ENCODE peak calls at places on chromosomes 4 and X, in nine cellular contexts. One of them, this sample, is unnamed.

GRCh38 chr4:145719752-145720624 is 40.0 kb downstream of the C4orf51 start:
- DNase-seq in Kasumi-1: no peak
- DNase-seq in AG09319: no peak
- DNase-seq in activated CD4-positive, alpha-beta T cell treated with anti-CD3 and anti-CD28 coated beads for 48 hours: peak
- DNase-seq in iPS DF 19.7: no peak
- DNase-seq in ELR: no peak
- DNase-seq in mesenteric fat pad: no peak
- DNase-seq in NAMALWA: no peak
- DNase-seq in stimulated activated naive CD8-positive, alpha-beta T cell treated with anti-CD3 and anti-CD28 coated beads, Interleukin-15, Interleukin-2, amounts not matched to agents 100 U/mL and 50 U/mL, for 24 hours: peak
- DNase-seq in this sample: no peak

GRCh38 chrX:65635371-65635770 is 32.1 kb upstream of the MSN start:
- DNase-seq in Kasumi-1: no peak
- DNase-seq in AG09319: no peak
- DNase-seq in activated CD4-positive, alpha-beta T cell treated with anti-CD3 and anti-CD28 coated beads for 48 hours: no peak
- DNase-seq in iPS DF 19.7: no peak
- DNase-seq in ELR: no peak
- DNase-seq in mesenteric fat pad: no peak
- DNase-seq in NAMALWA: no peak
- DNase-seq in stimulated activated naive CD8-positive, alpha-beta T cell treated with anti-CD3 and anti-CD28 coated beads, Interleukin-15, Interleukin-2, amounts not matched to agents 100 U/mL and 50 U/mL, for 24 hours: no peak
- DNase-seq in this sample: no peak

GRCh38 chr4:102438873-102439614 is 62.1 kb upstream of the NFKB1 start:
- DNase-seq in Kasumi-1: no peak
- DNase-seq in AG09319: peak
- DNase-seq in activated CD4-positive, alpha-beta T cell treated with anti-CD3 and anti-CD28 coated beads for 48 hours: no peak
- DNase-seq in iPS DF 19.7: no peak
- DNase-seq in ELR: peak
- DNase-seq in mesenteric fat pad: no peak
- DNase-seq in NAMALWA: no peak
- DNase-seq in stimulated activated naive CD8-positive, alpha-beta T cell treated with anti-CD3 and anti-CD28 coated beads, Interleukin-15, Interleukin-2, amounts not matched to agents 100 U/mL and 50 U/mL, for 24 hours: no peak
- DNase-seq in this sample: no peak

GRCh38 chr4:185139736-185140135 is 3.3 kb upstream of the SLC25A4 start:
- DNase-seq in Kasumi-1: no peak
- DNase-seq in AG09319: no peak
- DNase-seq in activated CD4-positive, alpha-beta T cell treated with anti-CD3 and anti-CD28 coated beads for 48 hours: no peak
- DNase-seq in iPS DF 19.7: no peak
- DNase-seq in ELR: no peak
- DNase-seq in mesenteric fat pad: no peak
- DNase-seq in NAMALWA: no peak
- DNase-seq in stimulated activated naive CD8-positive, alpha-beta T cell treated with anti-CD3 and anti-CD28 coated beads, Interleukin-15, Interleukin-2, amounts not matched to agents 100 U/mL and 50 U/mL, for 24 hours: no peak
- DNase-seq in this sample: no peak

GRCh38 chr4:187184513-187184912 is 460.9 kb upstream of the FAT1 start:
- DNase-seq in Kasumi-1: no peak
- DNase-seq in AG09319: no peak
- DNase-seq in activated CD4-positive, alpha-beta T cell treated with anti-CD3 and anti-CD28 coated beads for 48 hours: no peak
- DNase-seq in iPS DF 19.7: no peak
- DNase-seq in ELR: no peak
- DNase-seq in mesenteric fat pad: no peak
- DNase-seq in NAMALWA: no peak
- DNase-seq in stimulated activated naive CD8-positive, alpha-beta T cell treated with anti-CD3 and anti-CD28 coated beads, Interleukin-15, Interleukin-2, amounts not matched to agents 100 U/mL and 50 U/mL, for 24 hours: no peak
- DNase-seq in this sample: no peak

GRCh38 chrX:48589482-48590162 is 7.7 kb upstream of the WDR13 start:
- DNase-seq in Kasumi-1: no peak
- DNase-seq in AG09319: no peak
- DNase-seq in activated CD4-positive, alpha-beta T cell treated with anti-CD3 and anti-CD28 coated beads for 48 hours: no peak
- DNase-seq in iPS DF 19.7: no peak
- DNase-seq in ELR: no peak
- DNase-seq in mesenteric fat pad: no peak
- DNase-seq in NAMALWA: no peak
- DNase-seq in stimulated activated naive CD8-positive, alpha-beta T cell treated with anti-CD3 and anti-CD28 coated beads, Interleukin-15, Interleukin-2, amounts not matched to agents 100 U/mL and 50 U/mL, for 24 hours: no peak
- DNase-seq in this sample: peak

GRCh38 chr4:83629945-83630684 is 94.2 kb downstream of the GPAT3 start:
- DNase-seq in Kasumi-1: peak
- DNase-seq in AG09319: peak
- DNase-seq in activated CD4-positive, alpha-beta T cell treated with anti-CD3 and anti-CD28 coated beads for 48 hours: peak
- DNase-seq in iPS DF 19.7: no peak
- DNase-seq in ELR: peak
- DNase-seq in mesenteric fat pad: no peak
- DNase-seq in NAMALWA: no peak
- DNase-seq in stimulated activated naive CD8-positive, alpha-beta T cell treated with anti-CD3 and anti-CD28 coated beads, Interleukin-15, Interleukin-2, amounts not matched to agents 100 U/mL and 50 U/mL, for 24 hours: no peak
- DNase-seq in this sample: no peak

GRCh38 chr4:22412013-22412412 is 103.9 kb downstream of the ADGRA3 start:
- DNase-seq in Kasumi-1: no peak
- DNase-seq in AG09319: no peak
- DNase-seq in activated CD4-positive, alpha-beta T cell treated with anti-CD3 and anti-CD28 coated beads for 48 hours: no peak
- DNase-seq in iPS DF 19.7: no peak
- DNase-seq in ELR: no peak
- DNase-seq in mesenteric fat pad: no peak
- DNase-seq in NAMALWA: no peak
- DNase-seq in stimulated activated naive CD8-positive, alpha-beta T cell treated with anti-CD3 and anti-CD28 coated beads, Interleukin-15, Interleukin-2, amounts not matched to agents 100 U/mL and 50 U/mL, for 24 hours: no peak
- DNase-seq in this sample: no peak

GRCh38 chrX:43025806-43026205 is 247.8 kb upstream of the PPP1R2C start:
- DNase-seq in Kasumi-1: no peak
- DNase-seq in AG09319: no peak
- DNase-seq in activated CD4-positive, alpha-beta T cell treated with anti-CD3 and anti-CD28 coated beads for 48 hours: no peak
- DNase-seq in iPS DF 19.7: no peak
- DNase-seq in ELR: no peak
- DNase-seq in mesenteric fat pad: no peak
- DNase-seq in NAMALWA: no peak
- DNase-seq in stimulated activated naive CD8-positive, alpha-beta T cell treated with anti-CD3 and anti-CD28 coated beads, Interleukin-15, Interleukin-2, amounts not matched to agents 100 U/mL and 50 U/mL, for 24 hours: no peak
- DNase-seq in this sample: no peak

GRCh38 chr4:15652191-15652590 is 3.0 kb downstream of the FBXL5 start:
- DNase-seq in Kasumi-1: no peak
- DNase-seq in AG09319: no peak
- DNase-seq in activated CD4-positive, alpha-beta T cell treated with anti-CD3 and anti-CD28 coated beads for 48 hours: no peak
- DNase-seq in iPS DF 19.7: no peak
- DNase-seq in ELR: no peak
- DNase-seq in mesenteric fat pad: no peak
- DNase-seq in NAMALWA: no peak
- DNase-seq in stimulated activated naive CD8-positive, alpha-beta T cell treated with anti-CD3 and anti-CD28 coated beads, Interleukin-15, Interleukin-2, amounts not matched to agents 100 U/mL and 50 U/mL, for 24 hours: no peak
- DNase-seq in this sample: no peak

GRCh38 chr4:83389037-83389755 is 54.5 kb upstream of the HPSE start:
- DNase-seq in Kasumi-1: no peak
- DNase-seq in AG09319: no peak
- DNase-seq in activated CD4-positive, alpha-beta T cell treated with anti-CD3 and anti-CD28 coated beads for 48 hours: no peak
- DNase-seq in iPS DF 19.7: no peak
- DNase-seq in ELR: no peak
- DNase-seq in mesenteric fat pad: no peak
- DNase-seq in NAMALWA: no peak
- DNase-seq in stimulated activated naive CD8-positive, alpha-beta T cell treated with anti-CD3 and anti-CD28 coated beads, Interleukin-15, Interleukin-2, amounts not matched to agents 100 U/mL and 50 U/mL, for 24 hours: no peak
- DNase-seq in this sample: no peak

GRCh38 chrX:20355187-20355586 is 88.5 kb upstream of the RPS6KA3 start:
- DNase-seq in Kasumi-1: no peak
- DNase-seq in AG09319: no peak
- DNase-seq in activated CD4-positive, alpha-beta T cell treated with anti-CD3 and anti-CD28 coated beads for 48 hours: no peak
- DNase-seq in iPS DF 19.7: no peak
- DNase-seq in ELR: no peak
- DNase-seq in mesenteric fat pad: no peak
- DNase-seq in NAMALWA: no peak
- DNase-seq in stimulated activated naive CD8-positive, alpha-beta T cell treated with anti-CD3 and anti-CD28 coated beads, Interleukin-15, Interleukin-2, amounts not matched to agents 100 U/mL and 50 U/mL, for 24 hours: no peak
- DNase-seq in this sample: peak

This sample was measured in right lobe of liver.